ENCODE peak calls at places on chromosomes 3 and 15, in seven cellular contexts. One of them, this sample, is unnamed.

GRCh38 chr3:14093831-14094230 is 30.8 kb downstream of the CHCHD4 start:
- DNase-seq in H9: no peak
- DNase-seq in DMS79 treated with DMSO at 0.1 percent for 48 hours: no peak
- DNase-seq in RPMI8226: peak; percentile 37
- DNase-seq in GM04504: no peak
- DNase-seq in stimulated activated CD4-positive, alpha-beta T cell treated with anti-CD3 and anti-CD28 coated beads, Interleukin-2, amount 100 ng/mL, for 48 hours: no peak
- DNase-seq in AG09319: no peak
- DNase-seq in this sample: no peak

GRCh38 chr3:88997276-88997675 is 110.1 kb upstream of the EPHA3 start:
- DNase-seq in H9: no peak
- DNase-seq in DMS79 treated with DMSO at 0.1 percent for 48 hours: no peak
- DNase-seq in RPMI8226: no peak
- DNase-seq in GM04504: no peak
- DNase-seq in stimulated activated CD4-positive, alpha-beta T cell treated with anti-CD3 and anti-CD28 coated beads, Interleukin-2, amount 100 ng/mL, for 48 hours: no peak
- DNase-seq in AG09319: no peak
- DNase-seq in this sample: no peak

GRCh38 chr15:101092186-101092866 is 159.5 kb downstream of the CHSY1 start:
- DNase-seq in H9: no peak
- DNase-seq in DMS79 treated with DMSO at 0.1 percent for 48 hours: no peak
- DNase-seq in RPMI8226: no peak
- DNase-seq in GM04504: no peak
- DNase-seq in stimulated activated CD4-positive, alpha-beta T cell treated with anti-CD3 and anti-CD28 coated beads, Interleukin-2, amount 100 ng/mL, for 48 hours: no peak
- DNase-seq in AG09319: no peak
- DNase-seq in this sample: no peak

GRCh38 chr15:67680645-67681044 is 138.1 kb downstream of the MAP2K5 start:
- DNase-seq in H9: no peak
- DNase-seq in DMS79 treated with DMSO at 0.1 percent for 48 hours: peak; percentile 16
- DNase-seq in RPMI8226: no peak
- DNase-seq in GM04504: no peak
- DNase-seq in stimulated activated CD4-positive, alpha-beta T cell treated with anti-CD3 and anti-CD28 coated beads, Interleukin-2, amount 100 ng/mL, for 48 hours: no peak
- DNase-seq in AG09319: no peak
- DNase-seq in this sample: no peak

GRCh38 chr15:74010929-74011540 is 16.5 kb downstream of the PML start:
- DNase-seq in H9: no peak
- DNase-seq in DMS79 treated with DMSO at 0.1 percent for 48 hours: no peak
- DNase-seq in RPMI8226: no peak
- DNase-seq in GM04504: no peak
- DNase-seq in stimulated activated CD4-positive, alpha-beta T cell treated with anti-CD3 and anti-CD28 coated beads, Interleukin-2, amount 100 ng/mL, for 48 hours: no peak
- DNase-seq in AG09319: no peak
- DNase-seq in this sample: no peak

GRCh38 chr3:10004960-10005564 is 18.4 kb upstream of the EMC3 start:
- DNase-seq in H9: no peak
- DNase-seq in DMS79 treated with DMSO at 0.1 percent for 48 hours: no peak
- DNase-seq in RPMI8226: no peak
- DNase-seq in GM04504: no peak
- DNase-seq in stimulated activated CD4-positive, alpha-beta T cell treated with anti-CD3 and anti-CD28 coated beads, Interleukin-2, amount 100 ng/mL, for 48 hours: no peak
- DNase-seq in AG09319: no peak
- DNase-seq in this sample: no peak

GRCh38 chr15:67164811-67165652 is 89.4 kb downstream of the AAGAB start:
- DNase-seq in H9: peak; percentile 87
- DNase-seq in DMS79 treated with DMSO at 0.1 percent for 48 hours: no peak
- DNase-seq in RPMI8226: no peak
- DNase-seq in GM04504: no peak
- DNase-seq in stimulated activated CD4-positive, alpha-beta T cell treated with anti-CD3 and anti-CD28 coated beads, Interleukin-2, amount 100 ng/mL, for 48 hours: no peak
- DNase-seq in AG09319: no peak
- DNase-seq in this sample: no peak

GRCh38 chr15:37032091-37032775 is 68.1 kb downstream of the MEIS2 start:
- DNase-seq in H9: no peak
- DNase-seq in DMS79 treated with DMSO at 0.1 percent for 48 hours: peak; percentile 70
- DNase-seq in RPMI8226: no peak
- DNase-seq in GM04504: no peak
- DNase-seq in stimulated activated CD4-positive, alpha-beta T cell treated with anti-CD3 and anti-CD28 coated beads, Interleukin-2, amount 100 ng/mL, for 48 hours: no peak
- DNase-seq in AG09319: no peak
- DNase-seq in this sample: no peak

GRCh38 chr3:43969944-43970343 is 271.7 kb upstream of the TOPAZ1 start:
- DNase-seq in H9: no peak
- DNase-seq in DMS79 treated with DMSO at 0.1 percent for 48 hours: peak; percentile 17
- DNase-seq in RPMI8226: no peak
- DNase-seq in GM04504: no peak
- DNase-seq in stimulated activated CD4-positive, alpha-beta T cell treated with anti-CD3 and anti-CD28 coated beads, Interleukin-2, amount 100 ng/mL, for 48 hours: no peak
- DNase-seq in AG09319: no peak
- DNase-seq in this sample: no peak

GRCh38 chr3:94132777-94133176 is 69.9 kb downstream of the NSUN3 start:
- DNase-seq in H9: no peak
- DNase-seq in DMS79 treated with DMSO at 0.1 percent for 48 hours: no peak
- DNase-seq in RPMI8226: no peak
- DNase-seq in GM04504: no peak
- DNase-seq in stimulated activated CD4-positive, alpha-beta T cell treated with anti-CD3 and anti-CD28 coated beads, Interleukin-2, amount 100 ng/mL, for 48 hours: no peak
- DNase-seq in AG09319: no peak
- DNase-seq in this sample: no peak

GRCh38 chr3:113697192-113698090 is 999 bp upstream of the USF3 start:
- DNase-seq in H9: peak; percentile 33
- DNase-seq in DMS79 treated with DMSO at 0.1 percent for 48 hours: peak; percentile 62
- DNase-seq in RPMI8226: peak; percentile 39
- DNase-seq in GM04504: no peak
- DNase-seq in stimulated activated CD4-positive, alpha-beta T cell treated with anti-CD3 and anti-CD28 coated beads, Interleukin-2, amount 100 ng/mL, for 48 hours: no peak
- DNase-seq in AG09319: no peak
- DNase-seq in this sample: peak; percentile 51

GRCh38 chr3:134352031-134352671 is 22.1 kb downstream of the AMOTL2 start:
- DNase-seq in H9: no peak
- DNase-seq in DMS79 treated with DMSO at 0.1 percent for 48 hours: no peak
- DNase-seq in RPMI8226: no peak
- DNase-seq in GM04504: peak; percentile 9
- DNase-seq in stimulated activated CD4-positive, alpha-beta T cell treated with anti-CD3 and anti-CD28 coated beads, Interleukin-2, amount 100 ng/mL, for 48 hours: no peak
- DNase-seq in AG09319: no peak
- DNase-seq in this sample: no peak

GRCh38 chr3:136444581-136444980 is 194.4 kb downstream of the PCCB start:
- DNase-seq in H9: no peak
- DNase-seq in DMS79 treated with DMSO at 0.1 percent for 48 hours: no peak
- DNase-seq in RPMI8226: no peak
- DNase-seq in GM04504: no peak
- DNase-seq in stimulated activated CD4-positive, alpha-beta T cell treated with anti-CD3 and anti-CD28 coated beads, Interleukin-2, amount 100 ng/mL, for 48 hours: no peak
- DNase-seq in AG09319: no peak
- DNase-seq in this sample: no peak

GRCh38 chr15:40087991-40088928 is 20.4 kb downstream of the BMF start:
- DNase-seq in H9: no peak
- DNase-seq in DMS79 treated with DMSO at 0.1 percent for 48 hours: no peak
- DNase-seq in RPMI8226: no peak
- DNase-seq in GM04504: no peak
- DNase-seq in stimulated activated CD4-positive, alpha-beta T cell treated with anti-CD3 and anti-CD28 coated beads, Interleukin-2, amount 100 ng/mL, for 48 hours: no peak
- DNase-seq in AG09319: no peak
- DNase-seq in this sample: no peak

GRCh38 chr3:99084825-99085224 is 183.3 kb upstream of the DCBLD2 start:
- DNase-seq in H9: no peak
- DNase-seq in DMS79 treated with DMSO at 0.1 percent for 48 hours: no peak
- DNase-seq in RPMI8226: no peak
- DNase-seq in GM04504: peak; percentile 52
- DNase-seq in stimulated activated CD4-positive, alpha-beta T cell treated with anti-CD3 and anti-CD28 coated beads, Interleukin-2, amount 100 ng/mL, for 48 hours: no peak
- DNase-seq in AG09319: no peak
- DNase-seq in this sample: no peak

GRCh38 chr3:148943531-148944200 is 47.7 kb upstream of the GYG1 start:
- DNase-seq in H9: no peak
- DNase-seq in DMS79 treated with DMSO at 0.1 percent for 48 hours: peak; percentile 32
- DNase-seq in RPMI8226: peak; percentile 87
- DNase-seq in GM04504: peak; percentile 80
- DNase-seq in stimulated activated CD4-positive, alpha-beta T cell treated with anti-CD3 and anti-CD28 coated beads, Interleukin-2, amount 100 ng/mL, for 48 hours: peak; percentile 6
- DNase-seq in AG09319: peak; percentile 89
- DNase-seq in this sample: no peak

GRCh38 chr15:68559342-68560310 is 19.2 kb upstream of the CORO2B start:
- DNase-seq in H9: peak; percentile 95
- DNase-seq in DMS79 treated with DMSO at 0.1 percent for 48 hours: peak; percentile 59
- DNase-seq in RPMI8226: peak; percentile 80
- DNase-seq in GM04504: no peak
- DNase-seq in stimulated activated CD4-positive, alpha-beta T cell treated with anti-CD3 and anti-CD28 coated beads, Interleukin-2, amount 100 ng/mL, for 48 hours: peak; percentile 73
- DNase-seq in AG09319: no peak
- DNase-seq in this sample: peak; percentile 77

GRCh38 chr3:48563382-48563918 is at the start of gene UCN2:
- DNase-seq in H9: no peak
- DNase-seq in DMS79 treated with DMSO at 0.1 percent for 48 hours: no peak
- DNase-seq in RPMI8226: no peak
- DNase-seq in GM04504: no peak
- DNase-seq in stimulated activated CD4-positive, alpha-beta T cell treated with anti-CD3 and anti-CD28 coated beads, Interleukin-2, amount 100 ng/mL, for 48 hours: no peak
- DNase-seq in AG09319: no peak
- DNase-seq in this sample: no peak

GRCh38 chr15:41876689-41877088 is 17.2 kb downstream of the SPTBN5 start:
- DNase-seq in H9: no peak
- DNase-seq in DMS79 treated with DMSO at 0.1 percent for 48 hours: no peak
- DNase-seq in RPMI8226: peak; percentile 83
- DNase-seq in GM04504: no peak
- DNase-seq in stimulated activated CD4-positive, alpha-beta T cell treated with anti-CD3 and anti-CD28 coated beads, Interleukin-2, amount 100 ng/mL, for 48 hours: no peak
- DNase-seq in AG09319: no peak
- DNase-seq in this sample: no peak

GRCh38 chr3:155549087-155549486 is 195.8 kb downstream of the PLCH1 start:
- DNase-seq in H9: no peak
- DNase-seq in DMS79 treated with DMSO at 0.1 percent for 48 hours: no peak
- DNase-seq in RPMI8226: no peak
- DNase-seq in GM04504: no peak
- DNase-seq in stimulated activated CD4-positive, alpha-beta T cell treated with anti-CD3 and anti-CD28 coated beads, Interleukin-2, amount 100 ng/mL, for 48 hours: no peak
- DNase-seq in AG09319: no peak
- DNase-seq in this sample: no peak

GRCh38 chr15:36234743-36235142 is 344.7 kb upstream of the CDIN1 start:
- DNase-seq in H9: no peak
- DNase-seq in DMS79 treated with DMSO at 0.1 percent for 48 hours: no peak
- DNase-seq in RPMI8226: no peak
- DNase-seq in GM04504: no peak
- DNase-seq in stimulated activated CD4-positive, alpha-beta T cell treated with anti-CD3 and anti-CD28 coated beads, Interleukin-2, amount 100 ng/mL, for 48 hours: no peak
- DNase-seq in AG09319: no peak
- DNase-seq in this sample: no peak

GRCh38 chr3:100299031-100299430 is 35.5 kb upstream of the NIT2 start:
- DNase-seq in H9: no peak
- DNase-seq in DMS79 treated with DMSO at 0.1 percent for 48 hours: no peak
- DNase-seq in RPMI8226: no peak
- DNase-seq in GM04504: no peak
- DNase-seq in stimulated activated CD4-positive, alpha-beta T cell treated with anti-CD3 and anti-CD28 coated beads, Interleukin-2, amount 100 ng/mL, for 48 hours: no peak
- DNase-seq in AG09319: no peak
- DNase-seq in this sample: no peak

GRCh38 chr3:114504941-114505632 is 211.3 kb downstream of the TIGIT start:
- DNase-seq in H9: no peak
- DNase-seq in DMS79 treated with DMSO at 0.1 percent for 48 hours: no peak
- DNase-seq in RPMI8226: no peak
- DNase-seq in GM04504: no peak
- DNase-seq in stimulated activated CD4-positive, alpha-beta T cell treated with anti-CD3 and anti-CD28 coated beads, Interleukin-2, amount 100 ng/mL, for 48 hours: no peak
- DNase-seq in AG09319: no peak
- DNase-seq in this sample: no peak

GRCh38 chr15:29925227-29926082 is 103.2 kb upstream of the TJP1 start:
- DNase-seq in H9: peak; percentile 93
- DNase-seq in DMS79 treated with DMSO at 0.1 percent for 48 hours: no peak
- DNase-seq in RPMI8226: peak; percentile 40
- DNase-seq in GM04504: no peak
- DNase-seq in stimulated activated CD4-positive, alpha-beta T cell treated with anti-CD3 and anti-CD28 coated beads, Interleukin-2, amount 100 ng/mL, for 48 hours: peak; percentile 14
- DNase-seq in AG09319: no peak
- DNase-seq in this sample: peak; percentile 63

GRCh38 chr15:59751552-59752413 is 62.7 kb upstream of the BNIP2 start:
- DNase-seq in H9: no peak
- DNase-seq in DMS79 treated with DMSO at 0.1 percent for 48 hours: peak; percentile 52
- DNase-seq in RPMI8226: peak; percentile 15
- DNase-seq in GM04504: no peak
- DNase-seq in stimulated activated CD4-positive, alpha-beta T cell treated with anti-CD3 and anti-CD28 coated beads, Interleukin-2, amount 100 ng/mL, for 48 hours: no peak
- DNase-seq in AG09319: no peak
- DNase-seq in this sample: no peak

GRCh38 chr15:66401130-66402021 is 14.7 kb downstream of the MAP2K1 start:
- DNase-seq in H9: peak; percentile 37
- DNase-seq in DMS79 treated with DMSO at 0.1 percent for 48 hours: no peak
- DNase-seq in RPMI8226: no peak
- DNase-seq in GM04504: no peak
- DNase-seq in stimulated activated CD4-positive, alpha-beta T cell treated with anti-CD3 and anti-CD28 coated beads, Interleukin-2, amount 100 ng/mL, for 48 hours: no peak
- DNase-seq in AG09319: no peak
- DNase-seq in this sample: no peak

GRCh38 chr3:99884484-99884883 is 66.8 kb downstream of the CMSS1 start:
- DNase-seq in H9: no peak
- DNase-seq in DMS79 treated with DMSO at 0.1 percent for 48 hours: no peak
- DNase-seq in RPMI8226: no peak
- DNase-seq in GM04504: no peak
- DNase-seq in stimulated activated CD4-positive, alpha-beta T cell treated with anti-CD3 and anti-CD28 coated beads, Interleukin-2, amount 100 ng/mL, for 48 hours: no peak
- DNase-seq in AG09319: no peak
- DNase-seq in this sample: no peak

GRCh38 chr3:171132873-171133272 is 106.4 kb upstream of the SLC2A2 start:
- DNase-seq in H9: no peak
- DNase-seq in DMS79 treated with DMSO at 0.1 percent for 48 hours: no peak
- DNase-seq in RPMI8226: no peak
- DNase-seq in GM04504: peak; percentile 50
- DNase-seq in stimulated activated CD4-positive, alpha-beta T cell treated with anti-CD3 and anti-CD28 coated beads, Interleukin-2, amount 100 ng/mL, for 48 hours: no peak
- DNase-seq in AG09319: no peak
- DNase-seq in this sample: no peak

GRCh38 chr3:153757839-153758238 is 363.4 kb upstream of the ARHGEF26 start:
- DNase-seq in H9: no peak
- DNase-seq in DMS79 treated with DMSO at 0.1 percent for 48 hours: no peak
- DNase-seq in RPMI8226: no peak
- DNase-seq in GM04504: no peak
- DNase-seq in stimulated activated CD4-positive, alpha-beta T cell treated with anti-CD3 and anti-CD28 coated beads, Interleukin-2, amount 100 ng/mL, for 48 hours: no peak
- DNase-seq in AG09319: no peak
- DNase-seq in this sample: no peak

GRCh38 chr3:160815280-160815679 is 59.2 kb downstream of the PPM1L start:
- DNase-seq in H9: no peak
- DNase-seq in DMS79 treated with DMSO at 0.1 percent for 48 hours: no peak
- DNase-seq in RPMI8226: no peak
- DNase-seq in GM04504: no peak
- DNase-seq in stimulated activated CD4-positive, alpha-beta T cell treated with anti-CD3 and anti-CD28 coated beads, Interleukin-2, amount 100 ng/mL, for 48 hours: no peak
- DNase-seq in AG09319: no peak
- DNase-seq in this sample: no peak

This sample was measured in mucosa of descending colon.